ENCODE peak calls at places on chromosomes 7 and 10, in ten cellular contexts. Z is heart left ventricle; G is GM13976; H is NCI-H1436; B is ovary; D is activated naive CD8-positive, alpha-beta T cell treated with anti-CD3 and anti-CD28 coated beads, Interleukin-2, amount 50 U/mL, for 24 hours; J is naive thymus-derived CD4-positive, alpha-beta T cell; P is T-helper 1 cell; T is T-helper 17 cell; K is brain pericyte. I is an unnamed sample.

GRCh38 chr10:123882681-123883445 is 8.7 kb downstream of the CPXM2 start:
- DNase-seq in P (no peak), K (no peak), G (no peak), H (no peak), J (no peak), D (no peak), Z (no peak), T (no peak), B (no peak), I (no peak)

GRCh38 chr7:43137811-43138210 is 25.4 kb downstream of the HECW1 start:
- DNase-seq in K (no peak), T (no peak), H (no peak), B (no peak), D (no peak), Z (no peak), P (no peak), J (no peak), G (no peak), I (no peak)

GRCh38 chr10:30637881-30638467 is 8.4 kb upstream of the LYZL2 start:
- DNase-seq in B (no peak), K (peak; percentile 24), Z (no peak), D (no peak), T (no peak), G (no peak), H (no peak), P (no peak), J (no peak), I (no peak)

GRCh38 chr10:32307609-32308008 is 39.3 kb downstream of the EPC1 start:
- DNase-seq in Z (no peak), G (no peak), T (no peak), P (no peak), J (no peak), H (no peak), K (no peak), D (no peak), B (no peak), I (no peak)

GRCh38 chr7:3028071-3028766 is 15.4 kb downstream of the CARD11 start:
- DNase-seq in D (peak; percentile 59), J (no peak), P (no peak), H (no peak), G (no peak), K (no peak), B (no peak), T (no peak), Z (no peak), I (no peak)

GRCh38 chr7:81662531-81662930 is 107.3 kb downstream of the HGF start:
- DNase-seq in H (no peak), P (no peak), K (no peak), D (no peak), T (no peak), B (no peak), J (no peak), G (no peak), Z (no peak), I (no peak)

GRCh38 chr10:46239999-46240683 is 46.7 kb upstream of the ANTXRL start:
- DNase-seq in K (no peak), D (peak; percentile 0), H (no peak), P (no peak), Z (no peak), T (no peak), G (no peak), B (no peak), J (no peak), I (no peak)

GRCh38 chr10:128318366-128318765 is 192.1 kb upstream of the MKI67 start:
- DNase-seq in T (no peak), Z (no peak), G (no peak), P (no peak), H (no peak), J (no peak), K (no peak), B (no peak), D (no peak), I (no peak)

GRCh38 chr10:122267849-122268737 is 3.0 kb upstream of the BTBD16 start:
- DNase-seq in T (peak; percentile 43), P (peak; percentile 15), B (peak; percentile 58), D (peak; percentile 57), G (peak; percentile 85), K (no peak), Z (peak; percentile 74), J (peak; percentile 43), H (peak; percentile 74), I (peak; percentile 82)

GRCh38 chr10:103231047-103231551 is 14.6 kb upstream of the RPEL1 start:
- DNase-seq in T (no peak), B (no peak), P (no peak), D (no peak), G (no peak), Z (no peak), K (peak; percentile 32), H (no peak), J (no peak), I (no peak)

GRCh38 chr7:34315032-34315431 is 343.0 kb upstream of the NPSR1 start:
- DNase-seq in G (no peak), T (no peak), P (no peak), Z (no peak), K (no peak), D (no peak), B (no peak), J (no peak), H (no peak), I (no peak)

GRCh38 chr7:28318126-28318762 is 94.1 kb upstream of the CREB5 start:
- DNase-seq in Z (no peak), K (no peak), J (no peak), G (no peak), B (no peak), P (no peak), D (no peak), T (no peak), H (no peak), I (no peak)

GRCh38 chr7:34311591-34311990 is 346.4 kb upstream of the NPSR1 start:
- DNase-seq in T (no peak), P (no peak), G (no peak), D (no peak), J (no peak), Z (no peak), K (no peak), B (no peak), H (no peak), I (no peak)

GRCh38 chr10:74419491-74420466 is 268.8 kb downstream of the ADK start:
- DNase-seq in P (no peak), H (no peak), K (no peak), Z (no peak), T (peak; percentile 6), J (peak; percentile 44), G (peak; percentile 20), B (no peak), D (peak; percentile 14), I (peak; percentile 21)

GRCh38 chr7:43591551-43592180 is 8.8 kb downstream of the STK17A start:
- DNase-seq in Z (no peak), J (no peak), H (no peak), T (no peak), P (no peak), K (no peak), D (no peak), G (no peak), B (no peak), I (no peak)

GRCh38 chr7:70032673-70033072 is 434.4 kb downstream of the AUTS2 start:
- DNase-seq in P (no peak), B (no peak), D (no peak), Z (no peak), J (no peak), H (no peak), K (no peak), T (no peak), G (no peak), I (no peak)

GRCh38 chr7:3984456-3984855 is 683.4 kb downstream of the SDK1 start:
- DNase-seq in H (no peak), K (no peak), D (no peak), T (no peak), Z (no peak), B (no peak), P (no peak), G (no peak), J (no peak), I (no peak)